ENCODE peak calls at places on chromosomes 4 and X, in seven cellular contexts. H is K562, G is HCT116, P is HepG2, W is SK-N-SH, T is H1, S is GM12878. V is an unnamed sample. For H3K36me3, the result is how much of the 10 kb centered on the place peaks cover.

GRCh38 chrX:81925812-81926211 is 723.9 kb downstream of the SH3BGRL start:
- DNase-seq in H (no peak), G (no peak), P (no peak), W (no peak), T (no peak), S (no peak), V (no peak)

GRCh38 chr4:122921971-122922876 is at the start of gene NUDT6:
- DNase-seq in H (peak), G (no peak), P (peak), W (peak), T (peak), S (no peak), V (peak)

GRCh38 chrX:71815906-71816156 is 52.7 kb downstream of the CXorf49B start:
- DNase-seq in H (no peak), G (no peak), P (no peak), W (no peak), T (no peak), S (no peak), V (no peak)

GRCh38 chr4:46450556-46450955 is 60.6 kb upstream of the GABRA2 start:
- DNase-seq in H (no peak), G (no peak), P (no peak), W (no peak), T (no peak), S (no peak), V (no peak)

GRCh38 chrX:118221733-118222132 is 105.1 kb upstream of the KLHL13 start:
- DNase-seq in H (no peak), G (no peak), P (no peak), W (no peak), T (no peak), S (no peak), V (no peak)

GRCh38 chr4:166527500-166527899 is 654.5 kb downstream of the TLL1 start:
- DNase-seq in H (no peak), G (no peak), P (no peak), W (no peak), T (no peak), S (no peak), V (peak)

GRCh38 chrX:74232859-74233258 is 71.1 kb upstream of the ZCCHC13 start:
- DNase-seq in H (peak), G (no peak), P (peak), W (peak), T (no peak), S (no peak), V (no peak)

GRCh38 chr4:20046179-20046578 is 205.5 kb upstream of the SLIT2 start:
- DNase-seq in H (no peak), G (no peak), P (no peak), W (no peak), T (no peak), S (no peak), V (no peak)

GRCh38 chr4:112381996-112382692 is 85.0 kb downstream of the ALPK1 start:
- DNase-seq in H (no peak), G (no peak), P (no peak), W (no peak), T (no peak), S (no peak), V (no peak)

GRCh38 chr4:24330198-24330972 is 254.0 kb downstream of the DHX15 start:
- DNase-seq in H (no peak), G (no peak), P (no peak), W (no peak), T (no peak), S (no peak), V (no peak)

GRCh38 chrX:151359931-151360871 is 36.8 kb upstream of the VMA21 start:
- DNase-seq in H (peak), G (no peak), P (peak), W (peak), T (peak), S (no peak), V (no peak)

GRCh38 chrX:94831364-94831763 is 1157.4 kb downstream of the FAM133A start:
- DNase-seq in H (no peak), G (no peak), P (no peak), W (peak), T (no peak), S (no peak), V (no peak)

GRCh38 chr4:175453456-175453855 is 358.6 kb downstream of the GPM6A start:
- DNase-seq in H (no peak), G (no peak), P (no peak), W (no peak), T (no peak), S (no peak), V (no peak)

GRCh38 chr4:110624016-110624770 is 1.3 kb upstream of the PITX2 start:
- DNase-seq in H (no peak), G (no peak), P (no peak), W (no peak), T (no peak), S (no peak), V (no peak)

GRCh38 chr4:157072002-157072401 is 3.9 kb upstream of the GLRB start:
- DNase-seq in H (no peak), G (no peak), P (no peak), W (no peak), T (no peak), S (no peak), V (no peak)

GRCh38 chrX:74779175-74779574 is 146.1 kb downstream of the NEXMIF start:
- DNase-seq in H (no peak), G (no peak), P (no peak), W (no peak), T (no peak), S (no peak), V (no peak)

GRCh38 chr4:157389751-157390150 is 169.2 kb downstream of the GRIA2 start:
- DNase-seq in H (no peak), G (no peak), P (no peak), W (no peak), T (no peak), S (no peak), V (no peak)

GRCh38 chr4:54228064-54228527 is 997 bp upstream of the PDGFRA start:
- DNase-seq in H (peak), G (no peak), P (peak), W (peak), T (peak), S (no peak), V (peak)

GRCh38 chr4:139229534-139230039 is 50.4 kb downstream of the MGARP start:
- DNase-seq in H (peak), G (peak), P (peak), W (peak), T (no peak), S (no peak), V (no peak)

GRCh38 chrX:15914486-15914885 is 59.9 kb upstream of the AP1S2 start:
- DNase-seq in H (no peak), G (no peak), P (no peak), W (no peak), T (no peak), S (no peak), V (no peak)

GRCh38 chr4:169207436-169208089 is 63.2 kb downstream of the SH3RF1 start:
- DNase-seq in H (no peak), G (no peak), P (no peak), W (no peak), T (no peak), S (no peak), V (no peak)

GRCh38 chrX:132216283-132216682 is 3.0 kb downstream of the RAP2C start:
- DNase-seq in H (no peak), G (no peak), P (no peak), W (no peak), T (no peak), S (no peak), V (no peak)

GRCh38 chr4:138311771-138312535 is 69.8 kb upstream of the SLC7A11 start:
- DNase-seq in H (no peak), G (no peak), P (no peak), W (no peak), T (no peak), S (no peak), V (no peak)

GRCh38 chr4:112099701-112100289 is 45.5 kb upstream of the FAM241A start:
- DNase-seq in H (peak), G (peak), P (peak), W (peak), T (no peak), S (peak), V (no peak)

GRCh38 chr4:141853091-141853734 is 216.8 kb downstream of the IL15 start:
- DNase-seq in H (no peak), G (no peak), P (no peak), W (no peak), T (no peak), S (no peak), V (no peak)

GRCh38 chr4:25767877-25768475 is 94.8 kb downstream of the SEL1L3 start:
- DNase-seq in H (peak), G (peak), P (peak), W (peak), T (no peak), S (no peak), V (peak)
- TF ChIP-seq YY1 in H (no peak), G (no peak), P (no peak), W (no peak), T (no peak), S (no peak), V (no peak)

DNA sequence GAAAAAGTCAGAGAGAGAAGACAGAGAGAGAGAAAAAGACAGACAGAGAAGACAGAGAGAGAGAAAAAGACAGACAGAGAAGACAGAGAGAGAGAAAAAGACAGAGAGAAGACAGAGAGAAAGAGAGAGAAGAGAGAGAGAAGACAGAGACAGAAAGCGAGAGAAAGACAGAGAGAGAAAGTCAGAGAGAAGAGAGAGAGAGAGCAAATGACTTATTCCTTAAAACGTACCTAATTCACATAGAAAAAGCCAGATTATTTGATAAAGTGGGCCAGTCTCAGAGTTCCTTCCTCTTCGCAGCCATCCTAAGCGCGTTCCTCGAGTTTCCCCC is 7.4 kb upstream of the SHOX start:
- DNase-seq in H (no peak), G (no peak), P (no peak), W (no peak), T (no peak), S (no peak), V (no peak)
- H3K36me3 ChIP-seq in H (under half), G (under half), P (under half), W (under half), T (under half), S (under half), V (under half)

GRCh38 chr4:16116493-16116990 is 32.7 kb upstream of the PROM1 start:
- DNase-seq in H (no peak), G (no peak), P (peak), W (no peak), T (no peak), S (no peak), V (no peak)
- TF ChIP-seq YY1 in H (no peak), G (no peak), P (no peak), W (no peak), T (no peak), S (no peak), V (no peak)

GRCh38 chrX:27163236-27163635 is 299.9 kb downstream of the PPP4R3C start:
- DNase-seq in H (no peak), G (no peak), P (no peak), W (no peak), T (no peak), S (no peak), V (no peak)
- H3K36me3 ChIP-seq in H (under half), G (under half), P (under half), W (under half), T (under half), S (under half), V (under half)

V was measured in NT2/D1.